ENCODE peak calls at places on chromosomes 4 and X, in seven cellular contexts. O is stromal cell of bone marrow; L is NCI-H510A; H is thyroid gland; F is T-helper 9 cell; E is effector CD4-positive, alpha-beta T cell; K is CD4-positive, alpha-beta T cell. Y is an unnamed sample.

GRCh38 chrX:101931494-101932248 is at the start of gene ZMAT1:
- DNase-seq in H (peak), O (peak), L (peak), K (peak), E (peak), F (peak), Y (peak)

GRCh38 chrX:18654873-18655836 is 16.8 kb downstream of the RS1 start:
- DNase-seq in L (peak), H (peak), K (no peak), F (no peak), O (no peak), E (no peak), Y (no peak)

GRCh38 chrX:39356119-39356807 is 555.0 kb downstream of the MID1IP1 start:
- DNase-seq in H (no peak), O (no peak), K (no peak), E (no peak), L (no peak), F (no peak), Y (no peak)

GRCh38 chrX:103220511-103221406 is 5.9 kb downstream of the BEX4 start:
- DNase-seq in L (no peak), O (no peak), K (no peak), H (peak), E (no peak), F (no peak), Y (no peak)

GRCh38 chr4:142443469-142443868 is 402.6 kb downstream of the INPP4B start:
- DNase-seq in L (no peak), E (no peak), O (no peak), H (no peak), F (no peak), K (no peak), Y (no peak)

GRCh38 chrX:136259543-136259942 is 8.3 kb upstream of the MAP7D3 start:
- DNase-seq in K (no peak), L (no peak), E (no peak), H (no peak), O (peak), F (no peak), Y (no peak)

GRCh38 chr4:88008624-88009235 is 1.3 kb downstream of the PKD2 start:
- DNase-seq in E (no peak), K (no peak), L (no peak), H (no peak), F (no peak), O (no peak), Y (no peak)

GRCh38 chrX:69210513-69211065 is 45.3 kb upstream of the PJA1 start:
- DNase-seq in E (no peak), H (no peak), O (peak), K (no peak), L (no peak), F (no peak), Y (no peak)

GRCh38 chrX:44945736-44946135 is 72.7 kb downstream of the KDM6A start:
- DNase-seq in H (no peak), K (no peak), L (no peak), E (no peak), O (no peak), F (no peak), Y (no peak)

GRCh38 chr4:6689506-6689960 is 4.1 kb upstream of the S100P start:
- DNase-seq in H (peak), K (no peak), F (no peak), L (no peak), E (no peak), O (no peak), Y (no peak)

GRCh38 chr4:91373546-91373945 is 930.2 kb upstream of the GRID2 start:
- DNase-seq in O (no peak), K (no peak), L (no peak), F (no peak), H (no peak), E (no peak), Y (no peak)

GRCh38 chr4:38930696-38931095 is 63.1 kb downstream of the FAM114A1 start:
- DNase-seq in E (no peak), F (no peak), K (no peak), O (no peak), L (no peak), H (no peak), Y (no peak)

GRCh38 chr4:182240161-182241130 is 2.8 kb upstream of the TENM3 start:
- DNase-seq in H (no peak), E (no peak), O (peak), F (no peak), K (no peak), L (no peak), Y (peak)

Y was measured in esophagus muscularis mucosa.